ENCODE peak calls at places on chromosomes 6 and 20, in seven cellular contexts. One of them, this sample, is unnamed.

GRCh38 chr6:32947552-32948465 is 5.1 kb downstream of the HLA-DMA start:
- DNase-seq in PC-9: peak
- DNase-seq in cardiac fibroblast: peak
- DNase-seq in lower leg skin: no peak
- DNase-seq in B cell: peak
- DNase-seq in RWPE1: peak
- DNase-seq in pancreas: peak
- DNase-seq in this sample: no peak

GRCh38 chr20:2470051-2470431 is 548 bp downstream of the SNRPB start:
- DNase-seq in PC-9: peak
- DNase-seq in cardiac fibroblast: peak
- DNase-seq in lower leg skin: peak
- DNase-seq in B cell: peak
- DNase-seq in RWPE1: peak
- DNase-seq in pancreas: peak
- DNase-seq in this sample: no peak

GRCh38 chr20:38343107-38343797 is 3.0 kb upstream of the LBP start:
- DNase-seq in PC-9: no peak
- DNase-seq in cardiac fibroblast: peak
- DNase-seq in lower leg skin: no peak
- DNase-seq in B cell: no peak
- DNase-seq in RWPE1: no peak
- DNase-seq in pancreas: no peak
- DNase-seq in this sample: no peak

GRCh38 chr6:161128680-161129196 is 137.2 kb downstream of the MAP3K4 start:
- DNase-seq in PC-9: no peak
- DNase-seq in cardiac fibroblast: peak
- DNase-seq in lower leg skin: no peak
- DNase-seq in B cell: no peak
- DNase-seq in RWPE1: no peak
- DNase-seq in pancreas: no peak
- DNase-seq in this sample: no peak

GRCh38 chr6:35955071-35955470 is 34.2 kb upstream of the SRPK1 start:
- DNase-seq in PC-9: no peak
- DNase-seq in cardiac fibroblast: peak
- DNase-seq in lower leg skin: no peak
- DNase-seq in B cell: no peak
- DNase-seq in RWPE1: no peak
- DNase-seq in pancreas: no peak
- DNase-seq in this sample: no peak

GRCh38 chr20:39861381-39861780 is 827.7 kb downstream of the MAFB start:
- DNase-seq in PC-9: no peak
- DNase-seq in cardiac fibroblast: no peak
- DNase-seq in lower leg skin: no peak
- DNase-seq in B cell: no peak
- DNase-seq in RWPE1: no peak
- DNase-seq in pancreas: no peak
- DNase-seq in this sample: no peak

GRCh38 chr6:132820629-132821381 is 6.4 kb downstream of the RPS12 start:
- DNase-seq in PC-9: no peak
- DNase-seq in cardiac fibroblast: peak
- DNase-seq in lower leg skin: no peak
- DNase-seq in B cell: no peak
- DNase-seq in RWPE1: no peak
- DNase-seq in pancreas: no peak
- DNase-seq in this sample: no peak

GRCh38 chr6:8191629-8192028 is 89.3 kb upstream of the EEF1E1 start:
- DNase-seq in PC-9: no peak
- DNase-seq in cardiac fibroblast: no peak
- DNase-seq in lower leg skin: no peak
- DNase-seq in B cell: no peak
- DNase-seq in RWPE1: no peak
- DNase-seq in pancreas: no peak
- DNase-seq in this sample: no peak

GRCh38 chr20:50335105-50335504 is 144.5 kb downstream of the CEBPB start:
- DNase-seq in PC-9: peak
- DNase-seq in cardiac fibroblast: peak
- DNase-seq in lower leg skin: peak
- DNase-seq in B cell: no peak
- DNase-seq in RWPE1: peak
- DNase-seq in pancreas: no peak
- DNase-seq in this sample: no peak

GRCh38 chr20:38242848-38243449 is 17.6 kb downstream of the KIAA1755 start:
- DNase-seq in PC-9: peak
- DNase-seq in cardiac fibroblast: peak
- DNase-seq in lower leg skin: no peak
- DNase-seq in B cell: peak
- DNase-seq in RWPE1: no peak
- DNase-seq in pancreas: no peak
- DNase-seq in this sample: no peak

GRCh38 chr6:150065083-150065482 is 3.8 kb downstream of the ULBP3 start:
- DNase-seq in PC-9: no peak
- DNase-seq in cardiac fibroblast: no peak
- DNase-seq in lower leg skin: no peak
- DNase-seq in B cell: no peak
- DNase-seq in RWPE1: no peak
- DNase-seq in pancreas: no peak
- DNase-seq in this sample: no peak

GRCh38 chr20:36886859-36887778 is 11.2 kb downstream of the TLDC2 start:
- DNase-seq in PC-9: peak
- DNase-seq in cardiac fibroblast: peak
- DNase-seq in lower leg skin: peak
- DNase-seq in B cell: peak
- DNase-seq in RWPE1: peak
- DNase-seq in pancreas: peak
- DNase-seq in this sample: peak

GRCh38 chr6:170273191-170273590 is 17.7 kb downstream of the DLL1 start:
- DNase-seq in PC-9: no peak
- DNase-seq in cardiac fibroblast: no peak
- DNase-seq in lower leg skin: no peak
- DNase-seq in B cell: no peak
- DNase-seq in RWPE1: no peak
- DNase-seq in pancreas: no peak
- DNase-seq in this sample: no peak

GRCh38 chr6:36139431-36139830 is 9.1 kb downstream of the MAPK13 start:
- DNase-seq in PC-9: no peak
- DNase-seq in cardiac fibroblast: peak
- DNase-seq in lower leg skin: no peak
- DNase-seq in B cell: no peak
- DNase-seq in RWPE1: no peak
- DNase-seq in pancreas: no peak
- DNase-seq in this sample: no peak

GRCh38 chr20:62507991-62508640 is 32.3 kb upstream of the GATA5 start:
- DNase-seq in PC-9: no peak
- DNase-seq in cardiac fibroblast: no peak
- DNase-seq in lower leg skin: no peak
- DNase-seq in B cell: no peak
- DNase-seq in RWPE1: no peak
- DNase-seq in pancreas: no peak
- DNase-seq in this sample: no peak

GRCh38 chr20:62355527-62356142 is 11.5 kb downstream of the LAMA5 start:
- DNase-seq in PC-9: peak
- DNase-seq in cardiac fibroblast: peak
- DNase-seq in lower leg skin: no peak
- DNase-seq in B cell: no peak
- DNase-seq in RWPE1: no peak
- DNase-seq in pancreas: no peak
- DNase-seq in this sample: no peak

GRCh38 chr6:165652766-165653165 is 10.3 kb downstream of the PDE10A start:
- DNase-seq in PC-9: no peak
- DNase-seq in cardiac fibroblast: no peak
- DNase-seq in lower leg skin: no peak
- DNase-seq in B cell: no peak
- DNase-seq in RWPE1: no peak
- DNase-seq in pancreas: no peak
- DNase-seq in this sample: no peak

GRCh38 chr6:6560909-6561308 is 27.6 kb upstream of the LY86 start:
- DNase-seq in PC-9: no peak
- DNase-seq in cardiac fibroblast: no peak
- DNase-seq in lower leg skin: no peak
- DNase-seq in B cell: no peak
- DNase-seq in RWPE1: no peak
- DNase-seq in pancreas: no peak
- DNase-seq in this sample: no peak
- TF ChIP-seq CTCF in PC-9: no peak
- TF ChIP-seq CTCF in cardiac fibroblast: no peak
- TF ChIP-seq CTCF in lower leg skin: no peak
- TF ChIP-seq CTCF in B cell: no peak
- TF ChIP-seq CTCF in RWPE1: no peak
- TF ChIP-seq CTCF in pancreas: no peak
- TF ChIP-seq CTCF in this sample: no peak

GRCh38 chr6:25880601-25881000 is 6.6 kb upstream of the SLC17A3 start:
- DNase-seq in PC-9: no peak
- DNase-seq in cardiac fibroblast: no peak
- DNase-seq in lower leg skin: no peak
- DNase-seq in B cell: no peak
- DNase-seq in RWPE1: no peak
- DNase-seq in pancreas: no peak
- DNase-seq in this sample: no peak

GRCh38 chr6:25878721-25879322 is 4.8 kb upstream of the SLC17A3 start:
- DNase-seq in PC-9: no peak
- DNase-seq in cardiac fibroblast: no peak
- DNase-seq in lower leg skin: no peak
- DNase-seq in B cell: no peak
- DNase-seq in RWPE1: no peak
- DNase-seq in pancreas: no peak
- DNase-seq in this sample: no peak

GRCh38 chr6:25883536-25883935 is 9.5 kb upstream of the SLC17A3 start:
- DNase-seq in PC-9: no peak
- DNase-seq in cardiac fibroblast: peak
- DNase-seq in lower leg skin: no peak
- DNase-seq in B cell: no peak
- DNase-seq in RWPE1: no peak
- DNase-seq in pancreas: no peak
- DNase-seq in this sample: no peak

GRCh38 chr6:25883991-25884390 is 9.9 kb upstream of the SLC17A3 start:
- DNase-seq in PC-9: peak
- DNase-seq in cardiac fibroblast: peak
- DNase-seq in lower leg skin: no peak
- DNase-seq in B cell: no peak
- DNase-seq in RWPE1: peak
- DNase-seq in pancreas: no peak
- DNase-seq in this sample: no peak

GRCh38 chr6:25882066-25882496 is 8.0 kb upstream of the SLC17A3 start:
- DNase-seq in PC-9: peak
- DNase-seq in cardiac fibroblast: no peak
- DNase-seq in lower leg skin: no peak
- DNase-seq in B cell: peak
- DNase-seq in RWPE1: no peak
- DNase-seq in pancreas: no peak
- DNase-seq in this sample: no peak
- TF ChIP-seq CTCF in PC-9: no peak
- TF ChIP-seq CTCF in cardiac fibroblast: no peak
- TF ChIP-seq CTCF in lower leg skin: no peak
- TF ChIP-seq CTCF in B cell: no peak
- TF ChIP-seq CTCF in RWPE1: no peak
- TF ChIP-seq CTCF in pancreas: no peak
- TF ChIP-seq CTCF in this sample: no peak

GRCh38 chr20:47535994-47536393 is 34.3 kb downstream of the NCOA3 start:
- DNase-seq in PC-9: no peak
- DNase-seq in cardiac fibroblast: no peak
- DNase-seq in lower leg skin: no peak
- DNase-seq in B cell: no peak
- DNase-seq in RWPE1: no peak
- DNase-seq in pancreas: no peak
- DNase-seq in this sample: no peak

GRCh38 chr20:47534405-47534804 is 32.7 kb downstream of the NCOA3 start:
- DNase-seq in PC-9: no peak
- DNase-seq in cardiac fibroblast: no peak
- DNase-seq in lower leg skin: no peak
- DNase-seq in B cell: no peak
- DNase-seq in RWPE1: no peak
- DNase-seq in pancreas: no peak
- DNase-seq in this sample: no peak

GRCh38 chr20:47532002-47532401 is 30.3 kb downstream of the NCOA3 start:
- DNase-seq in PC-9: no peak
- DNase-seq in cardiac fibroblast: no peak
- DNase-seq in lower leg skin: no peak
- DNase-seq in B cell: no peak
- DNase-seq in RWPE1: no peak
- DNase-seq in pancreas: no peak
- DNase-seq in this sample: no peak

GRCh38 chr20:47533518-47534062 is 31.9 kb downstream of the NCOA3 start:
- DNase-seq in PC-9: no peak
- DNase-seq in cardiac fibroblast: no peak
- DNase-seq in lower leg skin: no peak
- DNase-seq in B cell: no peak
- DNase-seq in RWPE1: no peak
- DNase-seq in pancreas: no peak
- DNase-seq in this sample: no peak

DNA sequence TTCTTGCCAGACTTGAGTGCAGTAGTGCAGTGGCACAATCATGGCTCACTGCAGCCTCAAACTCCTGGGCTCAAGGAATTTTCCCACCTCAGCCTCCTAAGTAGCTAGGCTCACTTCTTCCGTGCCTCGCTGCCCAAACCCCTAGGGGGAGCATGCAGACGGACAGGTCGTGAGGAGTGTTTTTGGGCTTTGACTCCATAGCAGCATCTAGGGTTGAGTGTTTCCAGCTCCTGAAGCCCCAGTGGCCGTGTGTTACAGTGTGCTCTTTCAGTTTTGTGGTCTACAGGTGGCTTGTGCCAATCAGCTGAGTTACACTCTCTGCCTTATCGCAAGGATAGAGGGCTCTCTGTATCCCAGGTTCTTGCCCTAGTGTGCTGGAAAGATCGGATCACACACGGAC is 33.4 kb downstream of the NCOA3 start:
- DNase-seq in PC-9: no peak
- DNase-seq in cardiac fibroblast: no peak
- DNase-seq in lower leg skin: no peak
- DNase-seq in B cell: no peak
- DNase-seq in RWPE1: no peak
- DNase-seq in pancreas: no peak
- DNase-seq in this sample: no peak
- TF ChIP-seq CTCF in PC-9: no peak
- TF ChIP-seq CTCF in cardiac fibroblast: no peak
- TF ChIP-seq CTCF in lower leg skin: no peak
- TF ChIP-seq CTCF in B cell: no peak
- TF ChIP-seq CTCF in RWPE1: no peak
- TF ChIP-seq CTCF in pancreas: no peak
- TF ChIP-seq CTCF in this sample: no peak

DNA sequence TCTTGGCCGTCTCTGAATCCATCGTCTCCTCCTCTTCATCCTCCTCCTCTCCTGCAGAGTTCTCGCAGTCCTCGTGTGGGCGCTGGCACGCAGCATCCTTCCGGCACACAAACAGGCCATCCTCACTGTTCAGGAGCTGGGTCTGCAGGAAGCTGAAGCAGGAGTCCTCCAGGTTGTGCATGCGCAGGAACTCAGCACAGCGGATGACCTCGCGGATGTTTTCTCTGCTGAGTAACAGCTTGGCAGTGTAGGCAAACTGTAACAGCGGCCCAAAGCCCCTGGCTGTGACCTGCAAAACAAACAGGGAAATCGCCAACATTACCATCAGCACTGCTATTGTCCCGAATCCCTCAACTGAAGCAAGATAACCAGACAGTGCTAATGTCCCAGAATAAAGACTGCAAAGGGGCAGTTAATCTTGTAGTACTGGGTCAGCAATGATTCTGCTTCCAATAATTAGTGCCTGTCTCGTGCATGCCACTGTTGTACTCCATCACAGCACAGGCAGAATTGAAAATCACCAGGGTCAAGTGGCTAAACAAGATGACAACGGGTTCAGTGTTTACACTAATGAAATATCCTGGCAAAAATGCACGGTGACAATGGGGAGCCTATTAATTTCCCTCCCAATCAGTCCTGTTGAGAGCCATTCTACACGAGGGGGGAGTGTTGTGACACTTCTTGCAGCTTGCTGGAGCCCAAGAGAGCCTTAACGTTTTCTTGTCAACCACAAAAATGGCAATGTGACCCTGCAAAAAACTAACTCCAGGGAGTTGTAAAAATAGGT is 57.5 kb downstream of the GJA10 start:
- DNase-seq in PC-9: no peak
- DNase-seq in cardiac fibroblast: peak
- DNase-seq in lower leg skin: no peak
- DNase-seq in B cell: no peak
- DNase-seq in RWPE1: peak
- DNase-seq in pancreas: no peak
- DNase-seq in this sample: no peak
- TF ChIP-seq CTCF in PC-9: no peak
- TF ChIP-seq CTCF in cardiac fibroblast: no peak
- TF ChIP-seq CTCF in lower leg skin: no peak
- TF ChIP-seq CTCF in B cell: no peak
- TF ChIP-seq CTCF in RWPE1: no peak
- TF ChIP-seq CTCF in pancreas: no peak
- TF ChIP-seq CTCF in this sample: no peak

This sample was measured in osteocyte.